ENCODE peak calls at places on chromosomes 5 and 9, in nine cellular contexts. V is lower lobe of right lung; E is HepG2; N is tibial artery; T is naive thymus-derived CD4-positive, alpha-beta T cell; J is A549; L is lung; X is OCI-LY7; W is prostate gland. Z is an unnamed sample. For H3K4me1, the result is how much of the 10 kb centered on the place peaks cover.

GRCh38 chr9:113511856-113512761 is 48.6 kb downstream of the RGS3 start:
- DNase-seq in L (no peak), N (no peak), E (no peak), W (no peak), J (no peak), X (peak), V (no peak), T (peak), Z (no peak)

GRCh38 chr5:7638456-7638855 is 212.5 kb downstream of the CFAP90 start:
- DNase-seq in V (no peak), W (no peak), X (no peak), L (no peak), J (no peak), T (no peak), E (no peak), N (no peak), Z (no peak)

GRCh38 chr5:168528521-168529360 is at the start of gene FBLL1:
- DNase-seq in T (no peak), J (no peak), L (no peak), V (no peak), E (peak), W (no peak), N (no peak), X (no peak), Z (no peak)

GRCh38 chr9:89340332-89340731 is 22.0 kb downstream of the SECISBP2 start:
- DNase-seq in T (no peak), X (no peak), J (no peak), V (no peak), W (no peak), L (no peak), E (no peak), N (no peak), Z (no peak)

GRCh38 chr5:67396975-67397374 is 200.4 kb upstream of the CD180 start:
- DNase-seq in J (no peak), N (no peak), V (no peak), E (no peak), W (no peak), X (no peak), L (no peak), T (no peak), Z (no peak)

GRCh38 chr5:132487841-132488555 is 2.6 kb downstream of the IRF1 start:
- DNase-seq in L (no peak), T (no peak), X (peak), J (no peak), W (no peak), E (no peak), N (no peak), V (no peak), Z (no peak)

GRCh38 chr5:105581988-105582690 is 2019.5 kb upstream of the NUDT12 start:
- DNase-seq in T (no peak), L (no peak), W (no peak), V (no peak), X (no peak), E (no peak), N (no peak), J (no peak), Z (no peak)

GRCh38 chr5:58314356-58315045 is 145.4 kb downstream of the PLK2 start:
- DNase-seq in W (peak), N (no peak), T (no peak), L (no peak), E (no peak), X (no peak), V (no peak), J (no peak), Z (no peak)

GRCh38 chr9:119801311-119801710 is 432.1 kb upstream of the BRINP1 start:
- DNase-seq in N (peak), E (no peak), L (no peak), X (no peak), T (no peak), V (no peak), W (peak), J (no peak), Z (no peak)

GRCh38 chr5:73311291-73312110 is 137.1 kb downstream of the FOXD1 start:
- DNase-seq in E (no peak), X (no peak), L (no peak), W (no peak), V (no peak), T (no peak), J (no peak), N (peak), Z (peak)

GRCh38 chr9:85723220-85723619 is 18.5 kb downstream of the AGTPBP1 start:
- DNase-seq in W (no peak), X (no peak), E (peak), N (no peak), T (peak), J (no peak), V (no peak), L (no peak), Z (no peak)

GRCh38 chr9:135910197-135910596 is 2.9 kb upstream of the CAMSAP1 start:
- DNase-seq in L (no peak), E (no peak), X (no peak), W (no peak), J (no peak), T (no peak), N (no peak), V (no peak), Z (no peak)

GRCh38 chr5:640461-641330 is 28.6 kb downstream of the CEP72 start:
- DNase-seq in W (no peak), L (no peak), V (peak), N (no peak), J (no peak), E (no peak), X (no peak), T (no peak), Z (no peak)

GRCh38 chr5:137498301-137498735 is 808 bp downstream of the SPOCK1 start:
- DNase-seq in W (peak), J (peak), T (no peak), N (no peak), E (no peak), V (no peak), X (no peak), L (no peak), Z (peak)

GRCh38 chr9:129052592-129052991 is 16.2 kb downstream of the MIGA2 start:
- DNase-seq in E (no peak), L (peak), X (no peak), N (no peak), W (peak), J (no peak), T (no peak), V (peak), Z (no peak)

GRCh38 chr9:21836437-21837161 is 34.2 kb downstream of the MTAP start:
- DNase-seq in T (no peak), N (no peak), L (no peak), V (no peak), E (peak), J (no peak), X (no peak), W (no peak), Z (no peak)

GRCh38 chr9:109242751-109243150 is 75.7 kb upstream of the FRRS1L start:
- DNase-seq in N (no peak), L (no peak), E (no peak), V (no peak), J (no peak), X (no peak), T (no peak), W (no peak), Z (no peak)

GRCh38 chr5:147400076-147400809 is 109.6 kb downstream of the DPYSL3 start:
- DNase-seq in V (no peak), E (no peak), N (no peak), W (no peak), L (no peak), X (no peak), T (no peak), J (no peak), Z (no peak)

GRCh38 chr9:114069476-114070187 is 8.5 kb downstream of the AMBP start:
- DNase-seq in X (no peak), V (no peak), J (no peak), T (no peak), W (no peak), L (no peak), N (no peak), E (no peak), Z (peak)

GRCh38 chr5:3342271-3343100 is 253.1 kb upstream of the IRX1 start:
- DNase-seq in X (no peak), N (no peak), W (no peak), L (no peak), V (no peak), E (no peak), T (no peak), J (no peak), Z (peak)

GRCh38 chr9:75235632-75236031 is 147.3 kb downstream of the OSTF1 start:
- DNase-seq in X (peak), J (no peak), N (no peak), L (peak), T (no peak), V (no peak), E (peak), W (no peak), Z (no peak)

GRCh38 chr5:134111741-134112647 is 2.5 kb upstream of the TCF7 start:
- DNase-seq in L (no peak), J (no peak), T (peak), E (no peak), X (no peak), W (no peak), N (no peak), V (no peak), Z (no peak)

GRCh38 chr5:55538621-55539020 is 3.9 kb upstream of the PLPP1 start:
- DNase-seq in N (no peak), L (no peak), W (no peak), V (no peak), T (peak), J (no peak), X (peak), E (no peak), Z (no peak)

DNA sequence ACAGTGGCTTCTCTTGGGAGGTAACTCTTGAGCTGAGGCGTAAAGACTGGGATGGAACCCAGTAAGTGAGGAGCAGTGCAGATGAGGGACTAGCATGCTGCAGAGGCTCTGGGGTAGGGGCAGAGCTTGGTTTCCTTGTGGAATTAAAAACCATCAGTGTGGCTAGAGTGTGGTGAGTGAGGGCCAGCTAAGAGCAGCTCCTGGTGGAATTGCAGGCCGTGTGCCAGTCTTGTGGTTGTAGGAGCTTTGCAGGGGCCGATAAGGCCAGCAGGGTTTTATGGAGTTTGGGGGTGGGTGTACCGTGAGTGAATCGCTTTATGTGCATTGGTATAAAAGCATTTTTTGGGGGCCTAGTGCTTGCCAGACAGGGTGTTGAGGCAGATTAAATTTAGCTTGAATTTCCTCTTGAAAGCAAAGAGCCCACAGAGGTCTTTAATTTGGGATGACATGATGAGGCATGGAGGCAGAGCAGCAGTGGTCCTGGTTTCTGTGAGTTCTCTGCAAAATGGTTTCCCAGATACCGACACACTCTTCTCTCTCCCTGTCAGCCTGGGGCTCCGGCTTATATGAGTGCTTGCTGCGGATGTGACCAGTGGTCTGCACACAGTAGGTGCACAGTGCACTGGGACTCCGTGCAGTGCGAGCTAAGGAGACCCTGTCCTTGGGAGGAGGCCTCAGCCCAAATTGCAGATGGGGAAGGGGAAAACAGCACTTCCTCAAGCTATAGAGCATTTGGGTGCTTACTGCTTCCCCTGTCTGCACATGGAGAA is 176.4 kb upstream of the PITX1 start:
- DNase-seq in N (no peak), L (peak), X (no peak), V (no peak), J (no peak), T (no peak), E (no peak), W (no peak), Z (no peak)
- H3K4me1 ChIP-seq in N (under half), L (under half), X (under half), V (under half), J (under half), T (under half), E (under half), W (under half), Z (under half)

DNA sequence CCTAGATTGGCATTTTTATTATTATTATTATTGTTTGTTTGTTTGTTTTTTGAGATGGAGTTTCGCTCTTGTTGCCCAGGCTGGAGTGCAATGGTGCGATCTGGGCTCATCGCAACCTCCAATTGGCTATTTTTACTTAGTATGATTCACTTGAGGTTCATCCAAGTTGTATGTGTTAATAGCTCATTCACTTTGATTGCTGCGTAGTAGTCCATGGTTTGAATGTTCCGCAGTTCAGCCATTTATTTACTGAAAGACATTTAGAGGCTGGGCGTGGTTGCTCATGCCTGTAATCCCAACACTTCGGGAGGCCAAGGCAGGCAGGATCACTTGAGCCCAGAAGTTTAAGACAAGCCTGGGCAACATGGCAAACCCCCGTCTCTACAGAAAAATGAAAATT is 22.6 kb upstream of the MELK start:
- DNase-seq in E (no peak), W (no peak), V (no peak), T (no peak), X (no peak), N (no peak), J (no peak), L (no peak), Z (no peak)
- H3K4me3 ChIP-seq in E (no peak), W (no peak), V (no peak), T (no peak), X (no peak), N (no peak), J (no peak), L (no peak), Z (no peak)

DNA sequence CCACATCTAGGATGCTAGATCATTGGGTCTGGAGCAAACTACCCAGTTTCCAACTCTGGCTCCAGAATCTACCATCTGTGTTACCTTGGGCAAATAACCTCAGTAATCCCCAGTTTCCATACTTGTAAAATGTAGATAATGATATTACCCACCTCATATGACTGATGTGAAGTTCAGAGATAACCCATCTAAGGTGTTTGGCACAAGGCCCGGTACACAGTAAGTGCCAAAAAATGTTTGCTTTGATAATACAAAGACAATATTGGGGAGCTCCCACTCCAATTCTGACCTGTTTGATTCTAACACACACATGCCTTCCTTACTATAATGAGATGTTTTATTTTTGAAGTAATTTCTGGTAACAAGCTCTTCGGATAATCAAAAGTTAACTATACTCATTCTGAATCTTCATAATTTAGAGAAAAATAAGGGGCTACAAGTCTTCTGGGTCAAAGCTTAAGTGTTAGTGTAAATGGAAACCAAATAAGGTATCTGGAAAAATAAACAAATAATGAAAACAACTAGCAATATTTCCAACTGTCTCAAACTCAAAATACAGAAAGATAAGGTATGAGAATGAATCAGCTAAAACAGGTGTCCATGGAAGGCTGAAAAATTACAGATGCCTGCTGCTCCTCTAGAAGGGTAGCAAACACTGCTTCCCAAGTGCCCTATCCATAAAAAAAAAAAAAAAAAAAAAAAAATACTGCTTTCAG is 30.4 kb downstream of the ELL2 start:
- DNase-seq in W (no peak), E (no peak), T (no peak), L (no peak), J (no peak), N (no peak), X (no peak), V (no peak), Z (no peak)
- H3K4me1 ChIP-seq in W (under half), E (half or more), T (under half), L (under half), J (under half), N (under half), X (under half), V (under half), Z (under half)

DNA sequence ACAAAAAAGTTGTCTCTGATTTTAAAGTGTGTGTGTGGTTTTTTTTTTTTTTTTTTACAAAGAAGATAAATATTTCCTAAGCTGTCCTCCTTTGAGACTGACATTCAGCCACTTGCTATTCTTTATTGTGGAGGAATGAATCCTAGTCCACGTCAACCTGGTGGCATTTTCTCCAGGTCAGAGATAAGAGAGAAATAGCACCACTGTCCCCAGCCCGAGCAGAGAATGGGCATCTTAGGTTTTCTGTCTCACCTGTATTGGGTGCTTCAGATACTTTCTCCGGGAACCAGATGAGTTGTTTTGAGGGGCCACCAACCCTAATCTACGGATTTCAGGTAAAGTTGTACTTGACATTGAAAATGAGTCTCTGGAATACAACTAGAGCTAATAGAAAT is 1.4 kb downstream of the ITGA2 start:
- DNase-seq in N (no peak), J (no peak), V (no peak), L (no peak), E (no peak), W (no peak), X (no peak), T (no peak), Z (no peak)
- H3K4me3 ChIP-seq in N (peak), J (peak), V (peak), L (no peak), E (peak), W (peak), X (no peak), T (no peak), Z (no peak)

DNA sequence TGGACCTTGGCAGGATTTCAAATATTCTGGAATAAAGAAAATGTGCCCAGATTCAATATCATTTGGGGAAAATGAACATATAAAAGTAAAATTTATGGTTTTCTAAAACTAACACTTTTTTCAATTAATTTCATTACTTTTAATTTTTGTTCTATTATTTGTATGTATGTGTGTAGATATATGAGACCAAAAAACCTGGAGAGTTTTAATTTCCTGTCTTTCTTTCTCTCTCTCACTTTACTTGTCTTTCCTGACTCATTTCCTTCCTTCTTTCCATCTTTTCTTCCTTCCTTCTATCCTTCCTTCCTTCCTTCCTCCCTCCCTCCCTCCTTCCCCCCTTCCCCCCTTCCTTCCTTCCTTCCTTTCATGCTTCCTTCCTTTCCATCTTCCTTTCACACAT is 137.0 kb downstream of the NPR3 start:
- DNase-seq in J (no peak), L (no peak), E (no peak), W (no peak), X (no peak), T (no peak), V (no peak), N (no peak), Z (no peak)
- H3K4me1 ChIP-seq in J (under half), L (under half), E (under half), W (under half), X (under half), T (under half), V (under half), N (under half), Z (under half)

Z was measured in aorta.